ENCODE peak calls at places on chromosomes 4 and X, in ten cellular contexts. E is ovary, Z is A549, C is SK-N-SH, T is sigmoid colon, U is esophagus muscularis mucosa, S is upper lobe of left lung, M is HepG2, R is K562, I is stomach. O is an unnamed sample.

GRCh38 chr4:112908511-112908910 is 140.9 kb upstream of the ANK2 start:
- DNase-seq in E (no peak), Z (no peak), C (no peak), T (no peak), U (no peak), S (no peak), M (no peak), R (no peak), I (no peak), O (no peak)

GRCh38 chr4:8207314-8207713 is 8.2 kb downstream of the SH3TC1 start:
- DNase-seq in E (no peak), Z (no peak), C (no peak), T (no peak), U (no peak), S (no peak), M (no peak), R (no peak), I (no peak), O (no peak)

GRCh38 chr4:1293531-1293941 is 3.8 kb downstream of the MAEA start:
- DNase-seq in E (no peak), Z (no peak), C (no peak), T (no peak), U (no peak), S (peak; percentile 11), M (no peak), R (no peak), I (no peak), O (no peak)

GRCh38 chr4:169971456-169972015 is 54.7 kb downstream of the MFAP3L start:
- DNase-seq in E (no peak), Z (no peak), C (no peak), T (no peak), U (no peak), S (peak; percentile 39), M (no peak), R (no peak), I (no peak), O (no peak)

GRCh38 chr4:81215936-81216335 is 914 bp upstream of the PRKG2 start:
- DNase-seq in E (no peak), Z (no peak), C (no peak), T (no peak), U (no peak), S (no peak), M (no peak), R (no peak), I (no peak), O (no peak)

GRCh38 chrX:10486373-10486772 is 134.0 kb downstream of the MID1 start:
- DNase-seq in E (no peak), Z (no peak), C (no peak), T (peak; percentile 59), U (no peak), S (peak; percentile 24), M (no peak), R (no peak), I (no peak), O (no peak)

GRCh38 chrX:143455045-143455444 is 62.2 kb downstream of the SPANXN3 start:
- DNase-seq in E (no peak), Z (no peak), C (no peak), T (no peak), U (no peak), S (no peak), M (no peak), R (no peak), I (no peak), O (no peak)

GRCh38 chr4:6373541-6374410 is 98.6 kb downstream of the PPP2R2C start:
- DNase-seq in E (no peak), Z (no peak), C (no peak), T (no peak), U (no peak), S (no peak), M (no peak), R (no peak), I (no peak), O (no peak)

GRCh38 chrX:69371159-69371558 is 133.0 kb upstream of the NALF2 start:
- DNase-seq in E (no peak), Z (no peak), C (no peak), T (no peak), U (no peak), S (no peak), M (no peak), R (no peak), I (no peak), O (no peak)

GRCh38 chrX:63686878-63687714 is 97.9 kb downstream of the ARHGEF9 start:
- DNase-seq in E (no peak), Z (peak; percentile 11), C (peak; percentile 42), T (no peak), U (no peak), S (no peak), M (peak; percentile 23), R (peak; percentile 26), I (no peak), O (no peak)

GRCh38 chr4:186927624-186928023 is 204.0 kb upstream of the FAT1 start:
- DNase-seq in E (no peak), Z (no peak), C (no peak), T (no peak), U (no peak), S (no peak), M (no peak), R (no peak), I (no peak), O (no peak)

GRCh38 chrX:12548746-12549145 is 242.5 kb upstream of the PRPS2 start:
- DNase-seq in E (no peak), Z (no peak), C (no peak), T (no peak), U (no peak), S (no peak), M (no peak), R (peak; percentile 0), I (no peak), O (no peak)
- TF ChIP-seq EP300 in E (no peak), Z (no peak), C (no peak), T (no peak), U (no peak), S (no peak), M (no peak), R (no peak), I (no peak), O (no peak)

DNA sequence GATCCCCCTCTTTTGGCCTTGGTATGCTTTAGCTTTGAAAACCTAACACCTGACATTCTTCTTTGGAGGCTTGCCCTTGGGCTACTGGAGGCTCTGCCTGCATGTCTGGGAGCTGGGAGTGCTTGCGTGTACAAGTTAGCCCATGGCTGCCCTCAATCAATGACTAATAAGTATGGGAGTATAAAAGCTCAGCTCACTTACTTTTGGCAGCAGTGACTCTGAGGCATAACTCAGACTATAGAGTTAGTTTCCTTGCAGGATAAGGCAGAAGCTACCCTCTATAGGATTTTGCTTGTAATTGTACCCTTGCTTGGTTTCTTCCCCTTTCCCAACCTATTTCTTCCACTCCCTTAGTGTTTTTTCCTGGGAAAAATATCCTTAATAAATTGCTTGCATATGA is 247.9 kb downstream of the PPP1R2C start:
- DNase-seq in E (no peak), Z (no peak), C (no peak), T (no peak), U (no peak), S (no peak), M (no peak), R (no peak), I (no peak), O (no peak)
- TF ChIP-seq CTCF in E (no peak), Z (no peak), C (no peak), T (no peak), U (no peak), S (no peak), M (peak; percentile 4), R (no peak), I (no peak), O (no peak)

GRCh38 chrX:136768469-136769084 is 12.2 kb downstream of the ARHGEF6 start:
- DNase-seq in E (peak; percentile 36), Z (no peak), C (peak; percentile 20), T (peak; percentile 73), U (no peak), S (peak; percentile 53), M (no peak), R (peak; percentile 87), I (no peak), O (no peak)

GRCh38 chrX:136765957-136766356 is 14.8 kb downstream of the ARHGEF6 start:
- DNase-seq in E (no peak), Z (no peak), C (no peak), T (no peak), U (no peak), S (no peak), M (no peak), R (no peak), I (no peak), O (no peak)

GRCh38 chrX:136764206-136764605 is 16.5 kb downstream of the ARHGEF6 start:
- DNase-seq in E (no peak), Z (no peak), C (no peak), T (no peak), U (no peak), S (no peak), M (no peak), R (no peak), I (no peak), O (no peak)

GRCh38 chrX:136766785-136767103 is 14.0 kb downstream of the ARHGEF6 start:
- DNase-seq in E (peak; percentile 32), Z (no peak), C (no peak), T (no peak), U (no peak), S (no peak), M (no peak), R (peak; percentile 19), I (no peak), O (no peak)

DNA sequence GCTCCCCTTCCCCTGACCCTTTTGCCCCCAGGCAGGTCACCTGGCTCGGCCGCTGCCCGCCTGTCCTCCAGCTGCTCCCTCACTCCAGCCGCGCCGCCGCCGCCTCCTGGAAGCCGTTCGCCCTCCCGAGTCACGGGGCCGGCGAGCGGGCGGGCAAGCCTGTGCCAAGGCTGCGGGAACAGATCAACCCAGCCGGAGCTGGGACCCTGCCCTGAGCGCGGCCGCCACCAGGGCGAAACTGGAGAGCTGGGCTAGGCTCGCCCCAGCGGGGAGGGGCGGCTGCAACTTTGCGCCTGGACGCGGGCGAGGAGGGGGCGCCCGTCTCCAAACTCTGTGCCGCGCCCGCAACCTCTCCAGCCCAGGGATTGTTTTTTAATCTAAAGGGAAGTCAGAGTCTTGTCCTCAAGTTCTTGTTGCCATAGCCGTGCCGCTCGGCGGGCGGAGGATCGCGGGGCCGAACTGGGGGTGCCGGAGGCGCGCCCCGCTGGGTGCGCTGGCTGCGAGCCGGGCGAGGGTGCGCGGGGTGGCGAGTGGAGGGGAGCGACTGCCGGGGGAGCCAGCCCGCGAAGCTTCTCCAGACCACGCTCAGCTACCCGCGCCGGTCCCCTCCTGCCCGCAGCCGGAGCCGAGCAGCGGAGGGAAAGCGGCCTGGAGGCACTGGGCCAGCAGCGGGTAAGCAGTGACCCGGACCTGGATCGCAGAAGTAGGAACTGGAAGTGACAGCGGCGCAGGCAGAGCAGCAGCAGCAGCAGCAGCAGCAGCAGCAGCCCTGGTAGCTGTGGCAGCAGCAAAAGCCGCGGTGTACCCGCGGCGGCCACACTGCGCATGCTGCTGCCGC is 13.4 kb downstream of the ARHGEF6 start:
- DNase-seq in E (peak; percentile 57), Z (peak; percentile 53), C (peak; percentile 84), T (peak; percentile 87), U (no peak), S (peak; percentile 76), M (peak; percentile 1), R (peak; percentile 76), I (peak; percentile 70), O (peak; percentile 82)
- TF ChIP-seq EP300 in E (no peak), Z (no peak), C (no peak), T (no peak), U (no peak), S (no peak), M (no peak), R (no peak), I (no peak), O (no peak)

DNA sequence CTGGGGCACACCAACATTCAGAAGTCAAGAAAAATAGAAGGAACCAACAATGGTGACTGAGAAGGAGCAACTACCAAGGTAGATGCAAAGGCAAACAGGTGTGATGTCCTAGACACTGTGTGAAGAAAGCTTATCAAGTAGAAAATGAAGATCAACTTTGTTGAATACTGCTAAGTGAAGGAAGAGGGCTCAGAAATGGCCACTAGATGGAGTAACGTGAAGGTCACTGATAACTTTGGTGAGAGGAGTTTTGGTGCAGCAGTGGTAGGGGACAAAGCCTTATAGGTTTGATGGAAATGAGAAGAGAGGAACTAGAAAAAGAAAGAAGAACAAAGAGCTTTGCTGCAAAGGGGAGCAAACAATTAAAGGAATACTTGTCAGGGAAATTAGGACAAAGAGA is 23.5 kb downstream of the OTC start:
- DNase-seq in E (no peak), Z (peak; percentile 4), C (peak; percentile 14), T (no peak), U (no peak), S (no peak), M (no peak), R (peak; percentile 8), I (no peak), O (no peak)
- TF ChIP-seq CTCF in E (no peak), Z (peak; percentile 24), C (peak; percentile 57), T (no peak), U (no peak), S (peak; percentile 16), M (peak; percentile 21), R (peak; percentile 47), I (no peak), O (no peak)